ENCODE peak calls at places on chromosomes 7 and 10, in seven cellular contexts. K is RWPE1, R is DND-41, L is neural crest cell, V is left ventricle myocardium inferior, A is HFF-Myc, D is astrocyte of the spinal cord. Y is an unnamed sample.

GRCh38 chr7:33262476-33262875 is 133.1 kb downstream of the BBS9 start:
- DNase-seq in K (no peak), R (no peak), L (no peak), V (no peak), A (no peak), D (no peak), Y (no peak)

GRCh38 chr10:126671402-126671975 is 996 bp upstream of the C10orf90 start:
- DNase-seq in K (no peak), R (no peak), L (no peak), V (no peak), A (no peak), D (no peak), Y (no peak)

GRCh38 chr10:99461230-99461629 is 30.8 kb upstream of the GOT1 start:
- DNase-seq in K (peak), R (no peak), L (no peak), V (no peak), A (peak), D (peak), Y (no peak)

GRCh38 chr7:101159696-101160674 is 5.4 kb downstream of the VGF start:
- DNase-seq in K (peak), R (no peak), L (no peak), V (no peak), A (no peak), D (no peak), Y (no peak)

GRCh38 chr7:136925049-136925448 is 56.6 kb downstream of the CHRM2 start:
- DNase-seq in K (no peak), R (no peak), L (no peak), V (no peak), A (no peak), D (peak), Y (no peak)

GRCh38 chr10:21535494-21535818 is 1.4 kb downstream of the MLLT10 start:
- DNase-seq in K (no peak), R (no peak), L (no peak), V (no peak), A (no peak), D (peak), Y (no peak)

GRCh38 chr7:18320971-18321567 is 174.5 kb upstream of the HDAC9 start:
- DNase-seq in K (peak), R (no peak), L (no peak), V (no peak), A (peak), D (peak), Y (peak)

GRCh38 chr7:9091282-9091681 is 657.9 kb downstream of the NXPH1 start:
- DNase-seq in K (no peak), R (no peak), L (no peak), V (no peak), A (no peak), D (no peak), Y (no peak)

GRCh38 chr7:36565792-36566356 is 158.4 kb downstream of the AOAH start:
- DNase-seq in K (no peak), R (no peak), L (no peak), V (no peak), A (no peak), D (no peak), Y (peak)

GRCh38 chr10:133419211-133419950 is 5.0 kb downstream of the SPRN start:
- DNase-seq in K (no peak), R (no peak), L (no peak), V (no peak), A (no peak), D (no peak), Y (no peak)

GRCh38 chr7:7934127-7934526 is 34.5 kb upstream of the GLCCI1 start:
- DNase-seq in K (no peak), R (no peak), L (no peak), V (no peak), A (no peak), D (no peak), Y (no peak)

GRCh38 chr10:33273295-33274002 is 61.0 kb downstream of the NRP1 start:
- DNase-seq in K (peak), R (no peak), L (no peak), V (peak), A (peak), D (peak), Y (peak)

GRCh38 chr7:29900745-29901144 is 88.9 kb downstream of the SCRN1 start:
- DNase-seq in K (no peak), R (no peak), L (no peak), V (no peak), A (no peak), D (no peak), Y (no peak)

GRCh38 chr7:157497744-157498541 is 161.1 kb downstream of the DNAJB6 start:
- DNase-seq in K (no peak), R (no peak), L (no peak), V (no peak), A (no peak), D (no peak), Y (no peak)

GRCh38 chr10:93465806-93466675 is 16.1 kb downstream of the MYOF start:
- DNase-seq in K (peak), R (no peak), L (no peak), V (peak), A (peak), D (peak), Y (no peak)

GRCh38 chr7:5207131-5207530 is 17.1 kb downstream of the WIPI2 start:
- DNase-seq in K (no peak), R (no peak), L (no peak), V (no peak), A (no peak), D (no peak), Y (no peak)

GRCh38 chr10:88841316-88842111 is 10.1 kb downstream of the ANKRD22 start:
- DNase-seq in K (no peak), R (no peak), L (no peak), V (no peak), A (no peak), D (no peak), Y (no peak)

GRCh38 chr10:7185367-7185690 is 225.5 kb downstream of the SFMBT2 start:
- DNase-seq in K (no peak), R (no peak), L (no peak), V (no peak), A (no peak), D (no peak), Y (no peak)

GRCh38 chr10:113681533-113682470 is 2.1 kb downstream of the CASP7 start:
- DNase-seq in K (no peak), R (no peak), L (no peak), V (no peak), A (no peak), D (no peak), Y (peak)

GRCh38 chr7:24475573-24475972 is 97.7 kb upstream of the PALS2 start:
- DNase-seq in K (no peak), R (no peak), L (no peak), V (no peak), A (no peak), D (no peak), Y (no peak)

GRCh38 chr10:72096115-72097000 is 8.0 kb upstream of the SPOCK2 start:
- DNase-seq in K (no peak), R (no peak), L (no peak), V (no peak), A (no peak), D (peak), Y (no peak)
- TF ChIP-seq CTCF in K (no peak), R (no peak), L (no peak), V (no peak), A (no peak), D (peak), Y (peak)

GRCh38 chr7:130154501-130155317 is 50.5 kb downstream of the TMEM209 start:
- DNase-seq in K (no peak), R (no peak), L (no peak), V (no peak), A (no peak), D (no peak), Y (no peak)
- TF ChIP-seq CTCF in K (no peak), R (peak), L (peak), V (no peak), A (peak), D (peak), Y (peak)

GRCh38 chr7:84105582-84105981 is 89.0 kb downstream of the SEMA3A start:
- DNase-seq in K (no peak), R (no peak), L (no peak), V (no peak), A (no peak), D (no peak), Y (no peak)

GRCh38 chr7:84102213-84102612 is 92.4 kb downstream of the SEMA3A start:
- DNase-seq in K (no peak), R (no peak), L (no peak), V (no peak), A (no peak), D (no peak), Y (peak)

GRCh38 chr7:84106291-84106690 is 88.3 kb downstream of the SEMA3A start:
- DNase-seq in K (no peak), R (no peak), L (no peak), V (no peak), A (no peak), D (no peak), Y (no peak)

GRCh38 chr7:84104841-84105240 is 89.7 kb downstream of the SEMA3A start:
- DNase-seq in K (no peak), R (no peak), L (no peak), V (no peak), A (no peak), D (no peak), Y (no peak)

DNA sequence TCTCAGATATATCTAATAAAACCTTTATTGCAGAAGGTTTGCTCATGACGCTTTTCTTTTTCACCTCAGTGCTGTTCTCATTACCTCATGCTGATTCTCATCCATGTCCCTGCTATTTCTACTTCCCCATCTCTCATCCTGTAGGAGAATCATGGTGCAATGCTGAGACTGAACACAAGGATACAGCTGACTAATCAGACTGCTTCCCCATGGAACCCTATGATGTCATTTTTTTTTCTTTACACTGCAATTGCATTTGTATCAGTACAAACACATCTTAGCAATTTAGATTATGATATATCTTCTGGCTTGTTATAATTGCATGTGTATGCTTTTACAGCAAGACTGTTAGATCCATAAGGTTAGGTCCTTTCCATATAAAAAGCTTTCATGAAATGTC is 93.7 kb downstream of the SEMA3A start:
- DNase-seq in K (peak), R (no peak), L (no peak), V (no peak), A (no peak), D (peak), Y (no peak)
- TF ChIP-seq CTCF in K (no peak), R (peak), L (peak), V (no peak), A (no peak), D (peak), Y (peak)

GRCh38 chr10:26269754-26270153 is 53.2 kb downstream of the GAD2 start:
- DNase-seq in K (peak), R (no peak), L (peak), V (no peak), A (no peak), D (peak), Y (peak)
- TF ChIP-seq CTCF in K (no peak), R (peak), L (peak), V (peak), A (no peak), D (no peak), Y (peak)

DNA sequence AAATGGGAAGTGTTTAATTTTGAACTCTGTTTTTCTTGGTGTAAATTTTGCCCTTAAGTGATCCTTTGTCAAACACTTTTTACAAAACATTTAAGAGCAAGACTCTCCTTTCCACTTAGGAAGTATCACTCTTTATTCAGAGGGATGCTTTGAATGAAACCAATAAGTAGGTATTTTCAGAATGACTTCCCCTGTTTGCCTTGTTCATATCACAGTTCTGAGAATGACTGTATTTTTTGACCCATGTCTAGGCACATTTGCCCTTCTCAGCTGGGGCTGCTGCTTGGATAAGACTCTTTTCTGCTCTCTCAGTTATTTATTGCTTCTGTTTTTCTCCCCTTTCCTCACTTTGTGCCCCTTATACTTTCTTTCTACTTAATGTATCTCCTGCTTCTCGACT is 98.2 kb downstream of the CCNY start:
- DNase-seq in K (no peak), R (no peak), L (no peak), V (no peak), A (no peak), D (no peak), Y (no peak)
- TF ChIP-seq CTCF in K (no peak), R (no peak), L (no peak), V (no peak), A (no peak), D (no peak), Y (no peak)

DNA sequence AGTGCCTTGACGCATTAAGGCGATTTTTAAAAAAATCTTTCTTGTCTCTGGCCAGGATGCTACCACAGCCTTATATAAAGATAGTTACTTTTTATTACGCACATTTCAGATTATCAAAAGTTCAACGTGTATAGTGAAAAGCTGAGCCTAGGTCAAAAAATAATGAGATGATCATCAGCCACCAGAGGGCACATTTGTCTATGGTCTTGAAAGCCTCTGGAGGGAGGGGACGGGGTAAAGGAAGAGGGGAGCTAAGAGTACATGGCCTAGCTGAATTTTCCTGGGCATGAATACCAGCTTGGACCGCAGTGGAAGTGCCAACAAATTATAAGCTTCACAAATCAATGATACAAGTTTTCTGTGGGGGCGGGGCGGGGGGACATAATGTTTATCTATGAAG is 285.9 kb upstream of the SMIM30 start:
- DNase-seq in K (no peak), R (peak), L (no peak), V (no peak), A (no peak), D (no peak), Y (peak)
- TF ChIP-seq CTCF in K (no peak), R (peak), L (peak), V (peak), A (peak), D (peak), Y (no peak)

GRCh38 chr7:135335628-135336139 is 102.0 kb downstream of the STRA8 start:
- DNase-seq in K (peak), R (peak), L (peak), V (peak), A (peak), D (peak), Y (peak)
- TF ChIP-seq CTCF in K (no peak), R (peak), L (peak), V (peak), A (peak), D (peak), Y (peak)

Y was measured in cardiac muscle cell.